ENCODE peak calls at places on chromosome 15, in four cellular contexts. One of them, this sample, is unnamed.

GRCh38 chr15:71201471-71201870 is 86.2 kb downstream of the THSD4 start:
- DNase-seq in cardiac septum: no peak
- DNase-seq in cerebellar cortex: no peak
- DNase-seq in adipocyte: no peak
- DNase-seq in this sample: no peak

GRCh38 chr15:49877871-49878511 is 241.0 kb downstream of the ATP8B4 start:
- DNase-seq in cardiac septum: no peak
- DNase-seq in adipocyte: peak
- DNase-seq in cerebellar cortex: no peak
- DNase-seq in this sample: no peak

GRCh38 chr15:21260966-21261395 is 179.3 kb downstream of the POTEB3 start:
- DNase-seq in cardiac septum: no peak
- DNase-seq in adipocyte: no peak
- DNase-seq in cerebellar cortex: peak
- DNase-seq in this sample: peak

GRCh38 chr15:57503911-57504598 is 87.6 kb upstream of the MYZAP start:
- DNase-seq in adipocyte: no peak
- DNase-seq in cardiac septum: no peak
- DNase-seq in cerebellar cortex: no peak
- DNase-seq in this sample: no peak

GRCh38 chr15:70208332-70208731 is 110.6 kb upstream of the TLE3 start:
- DNase-seq in cardiac septum: peak
- DNase-seq in cerebellar cortex: no peak
- DNase-seq in adipocyte: no peak
- DNase-seq in this sample: peak

GRCh38 chr15:69060041-69060481 is 45.6 kb downstream of the NOX5 start:
- DNase-seq in cerebellar cortex: no peak
- DNase-seq in adipocyte: no peak
- DNase-seq in cardiac septum: peak
- DNase-seq in this sample: no peak

GRCh38 chr15:84606653-84607120 is 5.9 kb downstream of the ZSCAN2 start:
- DNase-seq in adipocyte: no peak
- DNase-seq in cardiac septum: peak
- DNase-seq in cerebellar cortex: no peak
- DNase-seq in this sample: no peak

GRCh38 chr15:65837301-65838283 is 31.7 kb upstream of the RAB11A start:
- DNase-seq in adipocyte: no peak
- DNase-seq in cerebellar cortex: no peak
- DNase-seq in cardiac septum: no peak
- DNase-seq in this sample: no peak

GRCh38 chr15:39361497-39361896 is 219.4 kb upstream of the THBS1 start:
- DNase-seq in cerebellar cortex: no peak
- DNase-seq in adipocyte: peak
- DNase-seq in cardiac septum: no peak
- DNase-seq in this sample: no peak